ENCODE peak calls at places on chromosomes 1 and 21, in four cellular contexts. H, U, M and C are unnamed samples.

GRCh38 chr1:195568389-195568788 is 1039.9 kb downstream of the KCNT2 start:
- DNase-seq in U (no peak), M (no peak), H (no peak), C (no peak)

GRCh38 chr1:214380418-214380817 is 99.5 kb downstream of the SMYD2 start:
- DNase-seq in H (no peak), M (no peak), U (no peak), C (no peak)

GRCh38 chr21:33968998-33969353 is 53.4 kb upstream of the ATP5PO start:
- DNase-seq in U (no peak), M (no peak), H (no peak), C (no peak)

GRCh38 chr21:16533692-16534407 is 804.1 kb downstream of the USP25 start:
- DNase-seq in M (no peak), H (no peak), U (no peak), C (no peak)

GRCh38 chr1:192098001-192098400 is 60.3 kb upstream of the RGS18 start:
- DNase-seq in H (no peak), U (no peak), M (no peak), C (no peak)

GRCh38 chr1:106978477-106979322 is 77.8 kb upstream of the PRMT6 start:
- DNase-seq in H (peak; percentile 29), M (no peak), U (no peak), C (no peak)

GRCh38 chr1:106268070-106268469 is 788.4 kb upstream of the PRMT6 start:
- DNase-seq in H (no peak), U (peak; percentile 3), M (no peak), C (no peak)

GRCh38 chr1:116769994-116770393 is 15.8 kb downstream of the CD2 start:
- DNase-seq in M (no peak), U (no peak), H (no peak), C (no peak)

GRCh38 chr1:99264201-99265021 is at the start of gene PLPPR4:
- DNase-seq in H (peak; percentile 85), U (no peak), M (no peak), C (no peak)

DNA sequence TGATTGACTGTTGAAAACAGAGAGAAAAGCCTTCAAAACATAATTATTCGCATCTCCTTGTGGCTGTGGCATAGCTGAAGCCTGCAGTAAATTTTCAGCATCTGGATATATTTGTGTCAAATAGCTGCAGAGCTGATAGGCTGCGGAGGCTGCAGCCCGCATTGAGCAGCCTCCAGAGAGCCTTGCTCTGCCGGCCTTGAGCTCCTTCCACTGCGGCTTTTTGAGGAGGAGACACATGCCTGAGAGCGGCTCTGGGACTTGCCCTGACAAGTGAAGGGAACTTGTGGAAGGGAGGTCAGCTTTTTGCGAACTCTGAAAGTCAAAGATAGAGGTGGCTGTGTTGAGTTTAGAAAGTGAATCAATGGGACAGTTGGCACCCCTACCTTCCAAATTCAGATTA is 144.7 kb downstream of the RYR2 start:
- DNase-seq in H (no peak), M (no peak), U (no peak), C (no peak)
- TF ChIP-seq PBX3 in H (no peak), M (no peak), U (no peak), C (no peak)

GRCh38 chr1:62232885-62233284 is 38.2 kb downstream of the L1TD1 start:
- DNase-seq in M (no peak), U (no peak), H (no peak), C (no peak)
- TF ChIP-seq CHD2 in M (no peak), U (no peak), H (no peak), C (no peak)

GRCh38 chr21:44986471-44987291 is 46.9 kb downstream of the SLX9 start:
- DNase-seq in U (no peak), H (no peak), M (no peak), C (no peak)
- TF ChIP-seq PBX3 in U (no peak), H (no peak), M (no peak), C (no peak)

GRCh38 chr1:58660105-58660504 is 39.8 kb downstream of the MYSM1 start:
- DNase-seq in U (no peak), H (no peak), M (no peak), C (peak; percentile 2)
- TF ChIP-seq CHD2 in U (no peak), H (no peak), M (no peak), C (no peak)

DNA sequence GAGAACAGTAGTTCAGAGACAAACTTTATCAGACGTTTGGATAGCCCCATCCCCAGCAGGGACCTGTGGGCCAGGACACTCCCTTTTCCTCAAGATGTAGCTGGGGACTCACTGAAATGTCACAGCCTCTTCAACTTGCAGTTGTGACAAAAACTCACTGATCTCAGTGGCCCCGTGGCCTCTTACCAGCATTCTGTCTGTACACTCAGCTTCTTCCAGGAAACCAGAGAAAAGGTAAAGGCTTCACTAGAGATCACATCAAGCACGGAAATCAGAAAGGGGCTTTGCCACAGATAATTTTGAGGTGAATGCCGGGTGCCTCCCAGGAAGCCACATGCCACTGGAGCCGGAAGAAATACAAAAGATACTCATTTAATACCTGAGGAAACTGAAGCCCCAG is 122.2 kb downstream of the CCDC185 start:
- DNase-seq in U (no peak), H (no peak), M (no peak), C (no peak)
- TF ChIP-seq PBX3 in U (no peak), H (no peak), M (no peak), C (no peak)

DNA sequence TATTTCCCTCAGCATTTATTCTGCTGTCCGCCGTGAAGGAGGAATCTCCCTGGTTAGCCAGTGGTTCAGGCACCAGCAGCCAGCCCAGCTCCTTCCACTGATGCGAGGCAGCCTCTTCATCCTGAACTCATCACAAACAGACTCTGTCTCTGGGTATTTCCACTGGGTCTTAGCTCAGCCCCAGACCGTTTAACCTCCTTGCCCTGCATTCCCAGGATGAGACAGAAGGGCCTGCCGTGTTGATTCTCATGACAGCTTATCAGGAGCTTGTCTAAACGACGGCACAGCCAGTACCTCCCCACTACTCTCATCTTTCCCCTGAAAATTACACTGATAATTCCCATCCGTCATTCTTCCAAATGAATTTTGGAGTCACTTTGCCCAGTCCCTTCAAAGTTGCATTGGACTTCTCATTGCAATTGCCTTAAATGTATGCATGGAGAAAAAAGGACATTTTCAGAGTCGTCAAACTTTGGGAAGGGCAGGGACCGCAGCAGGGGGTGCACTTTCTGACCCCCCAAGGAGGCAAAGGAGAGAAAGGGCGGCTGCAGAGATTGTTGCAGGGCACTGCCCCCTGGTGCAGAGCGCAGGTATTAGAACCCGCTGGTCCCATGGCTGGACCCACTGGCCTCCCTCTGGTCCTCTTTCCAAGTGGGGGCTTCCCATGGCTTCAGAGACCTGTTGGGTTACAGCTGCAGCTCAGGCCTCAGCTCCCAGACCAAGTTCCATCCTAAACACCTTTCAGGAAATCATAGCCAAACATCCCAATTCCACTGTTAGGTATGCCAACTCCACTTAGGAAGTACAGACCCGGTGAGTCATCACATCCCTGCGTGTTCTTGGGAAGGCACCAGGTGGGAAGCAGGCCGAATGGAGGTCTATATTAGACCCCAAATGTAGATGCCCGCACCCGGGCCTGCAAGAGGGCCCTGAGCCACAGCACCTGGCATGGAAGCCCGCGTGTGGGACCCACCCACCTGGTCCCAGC is 3.7 kb upstream of the MEGF6 start:
- DNase-seq in U (no peak), M (no peak), H (peak; percentile 81), C (peak; percentile 38)
- TF ChIP-seq CHD2 in U (no peak), M (no peak), H (no peak), C (no peak)